ENCODE peak calls at places on chromosomes 7 and 10, in ten cellular contexts. Z is thoracic aorta; L is psoas muscle; K is stomach; D is MM.1S; T is fibroblast of lung; C is left ventricle myocardium inferior; W is cardiac muscle cell; H is kidney; V is CD8-positive, alpha-beta T cell. Y is an unnamed sample. For H3K4me1, the result is how much of the 10 kb centered on the place peaks cover.

GRCh38 chr7:149846021-149846420 is 7.8 kb downstream of the ZNF862 start:
- DNase-seq in Z (no peak), L (peak), K (no peak), D (no peak), T (no peak), C (no peak), W (no peak), H (no peak), V (no peak), Y (no peak)

GRCh38 chr10:112793197-112793921 is 156.7 kb upstream of the TCF7L2 start:
- DNase-seq in Z (no peak), L (no peak), K (no peak), D (no peak), T (peak), C (no peak), W (no peak), H (no peak), V (no peak), Y (no peak)

GRCh38 chr10:86945361-86946214 is 11.8 kb downstream of the MMRN2 start:
- DNase-seq in Z (peak), L (peak), K (peak), D (no peak), T (no peak), C (peak), W (peak), H (peak), V (no peak), Y (peak)

GRCh38 chr7:134856141-134856540 is 76.7 kb downstream of the CALD1 start:
- DNase-seq in Z (no peak), L (no peak), K (no peak), D (no peak), T (no peak), C (no peak), W (peak), H (no peak), V (no peak), Y (no peak)

GRCh38 chr7:142795339-142795863 is 24.6 kb downstream of the PRSS2 start:
- DNase-seq in Z (no peak), L (no peak), K (no peak), D (no peak), T (no peak), C (no peak), W (no peak), H (peak), V (peak), Y (peak)

GRCh38 chr7:25262586-25262985 is 34.3 kb upstream of the NPVF start:
- DNase-seq in Z (no peak), L (no peak), K (no peak), D (no peak), T (no peak), C (no peak), W (peak), H (no peak), V (no peak), Y (no peak)

GRCh38 chr10:128623776-128624175 is 497.6 kb upstream of the MKI67 start:
- DNase-seq in Z (no peak), L (no peak), K (no peak), D (no peak), T (no peak), C (no peak), W (no peak), H (no peak), V (no peak), Y (no peak)

GRCh38 chr7:32616625-32617024 is 121.3 kb downstream of the AVL9 start:
- DNase-seq in Z (no peak), L (peak), K (no peak), D (no peak), T (peak), C (peak), W (peak), H (no peak), V (no peak), Y (peak)

GRCh38 chr7:142602183-142602582 is 147.1 kb upstream of the PRSS1 start:
- DNase-seq in Z (no peak), L (no peak), K (no peak), D (no peak), T (no peak), C (no peak), W (no peak), H (no peak), V (no peak), Y (no peak)

GRCh38 chr10:105834261-105835059 is 1193.4 kb downstream of the SORCS3 start:
- DNase-seq in Z (no peak), L (no peak), K (no peak), D (no peak), T (no peak), C (no peak), W (no peak), H (no peak), V (no peak), Y (no peak)

GRCh38 chr10:119477444-119477843 is 65.1 kb downstream of the RGS10 start:
- DNase-seq in Z (no peak), L (no peak), K (no peak), D (no peak), T (no peak), C (no peak), W (no peak), H (no peak), V (no peak), Y (no peak)

GRCh38 chr10:21497177-21497807 is 28.2 kb downstream of the SKIDA1 start:
- DNase-seq in Z (peak), L (peak), K (peak), D (peak), T (peak), C (peak), W (peak), H (peak), V (no peak), Y (peak)

GRCh38 chr10:112461029-112461887 is 14.2 kb downstream of the VTI1A start:
- DNase-seq in Z (no peak), L (no peak), K (no peak), D (no peak), T (peak), C (no peak), W (peak), H (no peak), V (no peak), Y (no peak)

GRCh38 chr7:141551080-141551772 is at the start of gene AGK:
- DNase-seq in Z (no peak), L (peak), K (peak), D (peak), T (peak), C (peak), W (peak), H (peak), V (peak), Y (peak)

GRCh38 chr10:6240254-6240653 is 37.5 kb downstream of the PFKFB3 start:
- DNase-seq in Z (no peak), L (no peak), K (peak), D (no peak), T (no peak), C (no peak), W (no peak), H (no peak), V (no peak), Y (peak)

GRCh38 chr7:11533229-11533820 is 298.7 kb downstream of the THSD7A start:
- DNase-seq in Z (no peak), L (no peak), K (no peak), D (no peak), T (no peak), C (no peak), W (peak), H (no peak), V (no peak), Y (no peak)

GRCh38 chr7:112989531-112989930 is 97.1 kb downstream of the GPR85 start:
- DNase-seq in Z (no peak), L (no peak), K (no peak), D (no peak), T (peak), C (no peak), W (no peak), H (no peak), V (no peak), Y (no peak)

GRCh38 chr7:33862946-33863814 is 42.2 kb upstream of the BMPER start:
- DNase-seq in Z (no peak), L (peak), K (no peak), D (no peak), T (no peak), C (peak), W (peak), H (no peak), V (no peak), Y (no peak)

GRCh38 chr10:104231784-104232612 is at the start of gene CFAP43:
- DNase-seq in Z (peak), L (peak), K (peak), D (peak), T (peak), C (peak), W (peak), H (peak), V (peak), Y (peak)

GRCh38 chr7:116525298-116525912 is 569 bp downstream of the CAV1 start:
- DNase-seq in Z (no peak), L (peak), K (peak), D (peak), T (no peak), C (peak), W (peak), H (peak), V (no peak), Y (no peak)

GRCh38 chr10:58054881-58055280 is 212.8 kb downstream of the IPMK start:
- DNase-seq in Z (no peak), L (no peak), K (no peak), D (no peak), T (peak), C (no peak), W (peak), H (no peak), V (no peak), Y (no peak)

GRCh38 chr10:133520193-133520738 is 6.9 kb upstream of the CYP2E1 start:
- DNase-seq in Z (no peak), L (peak), K (peak), D (peak), T (peak), C (peak), W (peak), H (peak), V (peak), Y (peak)

GRCh38 chr10:49170632-49171325 is 17.4 kb downstream of the TMEM273 start:
- DNase-seq in Z (no peak), L (no peak), K (no peak), D (no peak), T (no peak), C (no peak), W (no peak), H (no peak), V (no peak), Y (peak)

GRCh38 chr7:10799475-10799874 is 174.2 kb upstream of the PHF14 start:
- DNase-seq in Z (no peak), L (no peak), K (no peak), D (no peak), T (no peak), C (no peak), W (no peak), H (no peak), V (no peak), Y (no peak)

GRCh38 chr10:63707254-63707910 is 186.2 kb downstream of the REEP3 start:
- DNase-seq in Z (no peak), L (no peak), K (no peak), D (no peak), T (peak), C (no peak), W (peak), H (no peak), V (no peak), Y (no peak)

GRCh38 chr10:62341419-62341818 is 32.8 kb upstream of the ZNF365 start:
- DNase-seq in Z (no peak), L (no peak), K (no peak), D (no peak), T (peak), C (no peak), W (no peak), H (no peak), V (no peak), Y (no peak)

GRCh38 chr10:104333037-104333727 is 5.1 kb downstream of the ITPRIP start:
- DNase-seq in Z (no peak), L (no peak), K (peak), D (no peak), T (peak), C (no peak), W (peak), H (no peak), V (peak), Y (peak)

GRCh38 chr7:106418526-106418925 is 133.7 kb upstream of the NAMPT start:
- DNase-seq in Z (no peak), L (no peak), K (no peak), D (no peak), T (peak), C (no peak), W (peak), H (no peak), V (no peak), Y (no peak)

GRCh38 chr10:49539320-49539885 is 482 bp upstream of the ERCC6 start:
- DNase-seq in Z (no peak), L (peak), K (peak), D (peak), T (peak), C (peak), W (peak), H (peak), V (no peak), Y (no peak)

GRCh38 chr7:82865856-82866255 is 296.8 kb downstream of the PCLO start:
- DNase-seq in Z (no peak), L (no peak), K (no peak), D (no peak), T (no peak), C (no peak), W (no peak), H (no peak), V (no peak), Y (no peak)

GRCh38 chr10:44932338-44933116 is 21.4 kb downstream of the TMEM72 start:
- DNase-seq in Z (peak), L (peak), K (peak), D (peak), T (peak), C (peak), W (peak), H (peak), V (peak), Y (peak)

DNA sequence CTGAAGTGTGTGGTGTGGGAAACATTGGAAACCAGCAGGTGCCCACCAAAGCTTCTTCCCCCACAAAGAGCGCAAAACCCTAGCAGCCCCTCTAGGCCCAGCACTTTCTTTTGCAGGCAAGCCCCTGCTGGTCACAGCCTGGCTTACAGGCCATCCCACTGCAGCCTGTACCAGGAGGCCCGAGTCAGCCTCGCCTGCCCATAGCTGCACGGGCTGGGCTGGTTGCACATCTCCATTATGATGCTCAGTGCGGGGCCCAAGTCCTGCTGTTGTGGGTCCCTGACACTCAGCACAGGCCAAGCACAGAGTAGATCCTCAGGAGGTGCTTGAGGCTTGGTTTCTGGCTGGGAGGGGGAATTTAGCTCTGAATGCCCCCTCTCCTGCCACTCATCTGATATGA is 8.0 kb downstream of the CDHR1 start:
- DNase-seq in Z (no peak), L (no peak), K (no peak), D (no peak), T (no peak), C (no peak), W (no peak), H (no peak), V (no peak), Y (no peak)
- H3K4me1 ChIP-seq in Z (under half), L (under half), K (under half), D (under half), T (under half), C (under half), W (under half), H (under half), V (under half), Y (under half)

GRCh38 chr7:129493555-129493954 is 8.8 kb upstream of the SMKR1 start:
- DNase-seq in Z (no peak), L (no peak), K (no peak), D (peak), T (peak), C (no peak), W (peak), H (no peak), V (no peak), Y (no peak)
- TF ChIP-seq CTCF in Z (no peak), L (no peak), K (no peak), D (peak), T (peak), C (no peak), W (peak), H (no peak), V (no peak), Y (no peak)

DNA sequence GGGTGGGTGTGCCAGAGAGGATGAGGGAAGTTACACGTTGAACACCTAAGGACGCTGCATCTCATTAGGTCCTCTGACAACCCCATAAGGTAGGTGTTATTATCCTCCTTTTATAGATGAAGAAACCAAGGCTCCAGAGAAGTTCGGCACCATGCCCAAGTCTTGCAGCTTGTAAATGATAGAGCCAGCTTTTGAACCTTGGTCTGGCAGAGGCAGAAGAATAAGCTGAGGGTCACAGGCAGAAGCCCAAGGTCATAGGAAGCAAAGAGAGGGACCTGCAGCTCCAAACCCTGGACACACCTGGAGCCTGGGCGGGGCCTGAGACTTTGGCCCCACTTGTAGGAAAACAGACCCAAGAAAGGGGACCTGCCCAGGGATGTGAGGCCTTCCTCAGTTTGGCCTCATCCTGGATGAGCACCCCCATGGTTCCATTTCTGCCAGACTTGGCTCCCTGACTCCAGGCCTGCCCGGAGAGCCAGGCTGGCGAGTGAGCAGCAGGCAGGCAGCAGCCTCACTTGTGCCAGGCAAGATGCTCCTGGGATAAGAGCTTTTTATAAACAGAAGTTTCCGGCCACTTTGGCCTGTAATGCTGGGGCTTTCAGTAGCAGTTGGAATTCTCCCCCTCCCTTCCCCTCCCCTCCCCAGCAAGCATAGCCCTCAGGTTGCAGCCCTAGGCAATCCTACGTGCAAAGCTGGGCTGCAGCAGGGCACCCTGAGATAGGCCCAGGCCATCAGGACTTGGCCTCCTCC is 2.4 kb downstream of the KCNH2 start:
- DNase-seq in Z (no peak), L (no peak), K (no peak), D (no peak), T (no peak), C (no peak), W (no peak), H (no peak), V (no peak), Y (no peak)
- H3K27ac ChIP-seq in Z (no peak), L (no peak), K (peak), D (peak), T (no peak), C (peak), W (peak), H (no peak), V (peak), Y (no peak)

GRCh38 chr10:124676416-124677062 is 67.6 kb downstream of the FAM53B start:
- DNase-seq in Z (no peak), L (peak), K (no peak), D (no peak), T (no peak), C (peak), W (peak), H (peak), V (no peak), Y (no peak)
- H3K4me1 ChIP-seq in Z (under half), L (half or more), K (half or more), D (under half), T (under half), C (half or more), W (under half), H (under half), V (half or more), Y (under half)

GRCh38 chr7:484365-485101 is 35.1 kb downstream of the PDGFA start:
- DNase-seq in Z (no peak), L (peak), K (no peak), D (no peak), T (no peak), C (peak), W (no peak), H (peak), V (peak), Y (no peak)

GRCh38 chr7:483656-484364 is 35.8 kb downstream of the PDGFA start:
- DNase-seq in Z (no peak), L (peak), K (no peak), D (no peak), T (no peak), C (no peak), W (no peak), H (peak), V (no peak), Y (no peak)

GRCh38 chr7:486216-486743 is 33.4 kb downstream of the PDGFA start:
- DNase-seq in Z (no peak), L (peak), K (no peak), D (no peak), T (no peak), C (no peak), W (no peak), H (peak), V (no peak), Y (no peak)

GRCh38 chr7:482521-483083 is 37.0 kb downstream of the PDGFA start:
- DNase-seq in Z (no peak), L (no peak), K (no peak), D (no peak), T (no peak), C (no peak), W (no peak), H (no peak), V (no peak), Y (no peak)

DNA sequence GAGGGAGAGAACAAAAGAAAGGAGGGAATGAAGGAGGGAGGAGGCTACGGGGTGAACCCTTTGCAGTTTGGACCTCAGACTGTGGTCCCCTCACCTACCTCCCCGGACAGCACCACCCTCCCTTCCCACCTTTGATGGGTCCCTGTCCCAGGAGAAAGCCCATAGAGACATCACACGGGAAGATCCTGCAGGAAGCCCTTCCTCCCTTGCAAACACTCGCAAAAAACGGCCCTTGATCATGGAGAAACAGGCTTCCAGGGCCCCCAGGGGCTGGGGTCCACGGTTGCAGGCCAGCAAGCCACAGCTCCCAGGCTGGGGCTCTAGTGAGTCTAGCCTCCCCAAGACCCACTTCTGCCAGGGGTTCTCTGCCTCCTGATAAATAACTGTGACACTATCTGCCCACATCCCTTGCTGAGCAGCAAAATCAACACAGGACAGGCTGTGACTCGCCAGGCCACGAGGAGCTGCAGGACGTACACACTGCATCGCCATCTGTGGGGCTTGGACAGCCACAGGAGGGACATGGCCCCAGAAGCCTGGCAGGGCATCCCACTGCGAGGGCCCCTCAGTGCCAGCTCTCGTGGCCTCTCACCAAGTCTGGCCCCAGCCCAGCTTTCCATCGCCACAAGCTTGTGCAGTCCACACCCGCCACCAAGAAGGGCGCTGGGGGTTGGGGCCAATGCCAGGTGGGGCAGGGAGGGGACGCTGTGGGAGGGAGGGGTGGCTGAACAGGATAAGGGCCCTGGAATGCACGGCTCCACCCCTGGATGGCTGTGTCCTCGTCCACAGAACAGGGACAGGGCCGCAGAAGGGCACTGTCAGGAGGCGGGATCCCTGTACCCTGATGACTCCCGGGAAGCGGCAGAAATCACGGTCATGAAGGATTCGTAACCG is 34.2 kb downstream of the PDGFA start:
- DNase-seq in Z (no peak), L (peak), K (peak), D (no peak), T (no peak), C (peak), W (no peak), H (peak), V (peak), Y (no peak)
- TF ChIP-seq CTCF in Z (no peak), L (no peak), K (no peak), D (no peak), T (no peak), C (no peak), W (no peak), H (no peak), V (no peak), Y (no peak)

GRCh38 chr7:75596727-75597614 is 104.9 kb downstream of the SPDYE5 start:
- DNase-seq in Z (no peak), L (no peak), K (no peak), D (no peak), T (no peak), C (no peak), W (no peak), H (no peak), V (no peak), Y (no peak)
- H3K27ac ChIP-seq in Z (no peak), L (no peak), K (no peak), D (no peak), T (no peak), C (no peak), W (peak), H (no peak), V (no peak), Y (no peak)

DNA sequence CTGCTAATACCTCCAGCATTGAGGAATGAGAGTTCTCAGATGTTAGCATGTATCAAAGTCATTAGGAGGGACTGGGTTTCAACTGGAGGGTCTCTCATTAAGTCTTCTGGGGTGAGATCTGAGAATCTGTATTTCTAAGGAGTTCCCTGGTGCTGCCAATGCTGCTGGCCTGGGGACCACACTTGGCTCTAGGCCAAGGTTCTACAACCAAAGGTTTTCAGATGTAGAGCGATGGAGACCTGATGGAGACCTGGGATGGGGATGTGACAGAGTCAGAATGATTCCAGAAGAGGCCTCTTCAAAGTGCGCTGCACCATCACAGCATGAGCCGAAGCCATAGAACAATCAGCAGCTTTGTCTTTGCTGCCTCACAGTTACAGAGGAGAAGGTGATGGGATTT is 27.2 kb downstream of the ST8SIA6 start:
- DNase-seq in Z (no peak), L (no peak), K (no peak), D (no peak), T (no peak), C (no peak), W (no peak), H (no peak), V (no peak), Y (no peak)
- H3K4me1 ChIP-seq in Z (under half), L (under half), K (under half), D (under half), T (under half), C (under half), W (under half), H (under half), V (half or more), Y (under half)

Y was measured in ascending aorta.